ENCODE peak calls at places on chromosomes 7 and 10, in ten cellular contexts. One of them, this sample, is unnamed.
A peak's percentile ranks its signal among the peaks of the same experiment; 100 is the strongest.

GRCh38 chr10:7587865-7588188 is 78.9 kb downstream of the ITIH5 start:
- DNase-seq in EL: no peak
- DNase-seq in caudate nucleus: no peak
- DNase-seq in naive thymus-derived CD8-positive, alpha-beta T cell: no peak
- DNase-seq in GM19239: no peak
- DNase-seq in neural progenitor cell: no peak
- DNase-seq in left colon: no peak
- DNase-seq in coronary artery: peak; percentile 12
- DNase-seq in HEK293T: no peak
- DNase-seq in left cardiac atrium: no peak
- DNase-seq in this sample: no peak

GRCh38 chr10:111539246-111539645 is 462.4 kb downstream of the ADRA2A start:
- DNase-seq in EL: no peak
- DNase-seq in caudate nucleus: no peak
- DNase-seq in naive thymus-derived CD8-positive, alpha-beta T cell: no peak
- DNase-seq in GM19239: no peak
- DNase-seq in neural progenitor cell: no peak
- DNase-seq in left colon: no peak
- DNase-seq in coronary artery: no peak
- DNase-seq in HEK293T: no peak
- DNase-seq in left cardiac atrium: no peak
- DNase-seq in this sample: no peak

GRCh38 chr10:13311177-13311575 is 11.3 kb upstream of the PHYH start:
- DNase-seq in EL: no peak
- DNase-seq in caudate nucleus: no peak
- DNase-seq in naive thymus-derived CD8-positive, alpha-beta T cell: no peak
- DNase-seq in GM19239: no peak
- DNase-seq in neural progenitor cell: no peak
- DNase-seq in left colon: no peak
- DNase-seq in coronary artery: no peak
- DNase-seq in HEK293T: no peak
- DNase-seq in left cardiac atrium: no peak
- DNase-seq in this sample: no peak

GRCh38 chr7:111107989-111108388 is 17.1 kb downstream of the LRRN3 start:
- DNase-seq in EL: no peak
- DNase-seq in caudate nucleus: no peak
- DNase-seq in naive thymus-derived CD8-positive, alpha-beta T cell: no peak
- DNase-seq in GM19239: no peak
- DNase-seq in neural progenitor cell: no peak
- DNase-seq in left colon: no peak
- DNase-seq in coronary artery: no peak
- DNase-seq in HEK293T: no peak
- DNase-seq in left cardiac atrium: no peak
- DNase-seq in this sample: no peak

GRCh38 chr10:71601273-71601672 is 118.3 kb downstream of the C10orf105 start:
- DNase-seq in EL: no peak
- DNase-seq in caudate nucleus: no peak
- DNase-seq in naive thymus-derived CD8-positive, alpha-beta T cell: no peak
- DNase-seq in GM19239: no peak
- DNase-seq in neural progenitor cell: no peak
- DNase-seq in left colon: no peak
- DNase-seq in coronary artery: no peak
- DNase-seq in HEK293T: no peak
- DNase-seq in left cardiac atrium: no peak
- DNase-seq in this sample: no peak

GRCh38 chr10:21084700-21085099 is 187.6 kb upstream of the NEBL start:
- DNase-seq in EL: no peak
- DNase-seq in caudate nucleus: no peak
- DNase-seq in naive thymus-derived CD8-positive, alpha-beta T cell: no peak
- DNase-seq in GM19239: no peak
- DNase-seq in neural progenitor cell: no peak
- DNase-seq in left colon: no peak
- DNase-seq in coronary artery: no peak
- DNase-seq in HEK293T: no peak
- DNase-seq in left cardiac atrium: no peak
- DNase-seq in this sample: no peak

GRCh38 chr7:17158261-17158660 is 140.2 kb upstream of the AHR start:
- DNase-seq in EL: no peak
- DNase-seq in caudate nucleus: no peak
- DNase-seq in naive thymus-derived CD8-positive, alpha-beta T cell: no peak
- DNase-seq in GM19239: no peak
- DNase-seq in neural progenitor cell: no peak
- DNase-seq in left colon: no peak
- DNase-seq in coronary artery: no peak
- DNase-seq in HEK293T: no peak
- DNase-seq in left cardiac atrium: no peak
- DNase-seq in this sample: no peak

GRCh38 chr7:118671149-118671548 is 446.6 kb downstream of the ANKRD7 start:
- DNase-seq in EL: no peak
- DNase-seq in caudate nucleus: no peak
- DNase-seq in naive thymus-derived CD8-positive, alpha-beta T cell: no peak
- DNase-seq in GM19239: no peak
- DNase-seq in neural progenitor cell: no peak
- DNase-seq in left colon: no peak
- DNase-seq in coronary artery: no peak
- DNase-seq in HEK293T: no peak
- DNase-seq in left cardiac atrium: no peak
- DNase-seq in this sample: no peak

GRCh38 chr7:151046603-151047573 is 1.4 kb upstream of the ASIC3 start:
- DNase-seq in EL: peak; percentile 78
- DNase-seq in caudate nucleus: no peak
- DNase-seq in naive thymus-derived CD8-positive, alpha-beta T cell: no peak
- DNase-seq in GM19239: no peak
- DNase-seq in neural progenitor cell: no peak
- DNase-seq in left colon: no peak
- DNase-seq in coronary artery: no peak
- DNase-seq in HEK293T: no peak
- DNase-seq in left cardiac atrium: peak; percentile 51
- DNase-seq in this sample: peak; percentile 39

GRCh38 chr7:36459236-36459960 is 69.7 kb downstream of the ANLN start:
- DNase-seq in EL: no peak
- DNase-seq in caudate nucleus: no peak
- DNase-seq in naive thymus-derived CD8-positive, alpha-beta T cell: no peak
- DNase-seq in GM19239: no peak
- DNase-seq in neural progenitor cell: no peak
- DNase-seq in left colon: no peak
- DNase-seq in coronary artery: no peak
- DNase-seq in HEK293T: no peak
- DNase-seq in left cardiac atrium: no peak
- DNase-seq in this sample: no peak

This sample was measured in foreskin keratinocyte.